ENCODE peak calls at places on chromosomes 11 and 22, in four cellular contexts. L, V, Q and G are unnamed samples.

GRCh38 chr11:100791873-100792272 is 104.8 kb downstream of the ARHGAP42 start:
- DNase-seq in Q (no peak), L (no peak), V (no peak), G (no peak)

GRCh38 chr22:26956346-26956745 is 299.0 kb downstream of the MIAT start:
- DNase-seq in Q (no peak), V (no peak), L (no peak), G (no peak)

GRCh38 chr11:87150936-87151335 is 113.2 kb downstream of the TMEM135 start:
- DNase-seq in Q (peak; percentile 55), V (no peak), L (no peak), G (no peak)

GRCh38 chr11:125995313-125995712 is 49.5 kb downstream of the VSIG10L2 start:
- DNase-seq in Q (no peak), V (no peak), L (no peak), G (no peak)

GRCh38 chr11:108601150-108601549 is 7.6 kb upstream of the EXPH5 start:
- DNase-seq in V (no peak), L (no peak), Q (no peak), G (no peak)

GRCh38 chr11:132981146-132981956 is 551.0 kb downstream of the OPCML start:
- DNase-seq in L (no peak), Q (no peak), V (no peak), G (no peak)

GRCh38 chr11:102727890-102728289 is 3.1 kb upstream of the MMP8 start:
- DNase-seq in Q (peak; percentile 45), V (no peak), L (no peak), G (no peak)

GRCh38 chr11:36014906-36015305 is 71.0 kb downstream of the LDLRAD3 start:
- DNase-seq in L (no peak), Q (no peak), V (no peak), G (no peak)

GRCh38 chr22:22342697-22343602 is 98.4 kb downstream of the VPREB1 start:
- DNase-seq in Q (peak; percentile 25), V (peak; percentile 18), L (peak; percentile 55), G (no peak)

GRCh38 chr11:75265851-75266531 is 25.4 kb downstream of the TPBGL start:
- DNase-seq in V (no peak), L (no peak), Q (peak; percentile 50), G (no peak)

GRCh38 chr11:116707250-116707649 is 65.5 kb downstream of the BUD13 start:
- DNase-seq in V (no peak), L (no peak), Q (no peak), G (no peak)

GRCh38 chr11:61709572-61709971 is 29.4 kb downstream of the DAGLA start:
- DNase-seq in L (no peak), V (no peak), Q (no peak), G (no peak)

GRCh38 chr22:43276311-43276710 is 66.9 kb downstream of the SCUBE1 start:
- DNase-seq in Q (no peak), V (no peak), L (no peak), G (no peak)

GRCh38 chr11:114610550-114610949 is 15.0 kb upstream of the NXPE4 start:
- DNase-seq in L (no peak), V (no peak), Q (no peak), G (no peak)

GRCh38 chr22:39481595-39481994 is 20.5 kb upstream of the MIEF1 start:
- DNase-seq in Q (no peak), V (no peak), L (no peak), G (no peak)

GRCh38 chr11:79440451-79441158 is at the start of gene TENM4:
- DNase-seq in V (peak; percentile 71), Q (peak; percentile 73), L (peak; percentile 80), G (peak; percentile 72)

GRCh38 chr11:76698321-76699043 is 27.9 kb upstream of the LRRC32 start:
- DNase-seq in V (no peak), Q (no peak), L (no peak), G (no peak)
- TF ChIP-seq CTCF in V (no peak), Q (peak; percentile 39), L (no peak), G (no peak)

GRCh38 chr11:2406878-2407410 is 6.4 kb downstream of the TSSC4 start:
- DNase-seq in Q (no peak), L (no peak), V (no peak), G (no peak)

GRCh38 chr11:2411446-2412305 is 11.1 kb downstream of the TSSC4 start:
- DNase-seq in Q (no peak), L (no peak), V (no peak), G (no peak)

GRCh38 chr11:2410616-2411015 is 10.1 kb downstream of the TSSC4 start:
- DNase-seq in V (no peak), L (no peak), Q (no peak), G (no peak)

GRCh38 chr11:2409701-2410468 is 9.3 kb downstream of the TSSC4 start:
- DNase-seq in V (no peak), L (no peak), Q (no peak), G (no peak)

DNA sequence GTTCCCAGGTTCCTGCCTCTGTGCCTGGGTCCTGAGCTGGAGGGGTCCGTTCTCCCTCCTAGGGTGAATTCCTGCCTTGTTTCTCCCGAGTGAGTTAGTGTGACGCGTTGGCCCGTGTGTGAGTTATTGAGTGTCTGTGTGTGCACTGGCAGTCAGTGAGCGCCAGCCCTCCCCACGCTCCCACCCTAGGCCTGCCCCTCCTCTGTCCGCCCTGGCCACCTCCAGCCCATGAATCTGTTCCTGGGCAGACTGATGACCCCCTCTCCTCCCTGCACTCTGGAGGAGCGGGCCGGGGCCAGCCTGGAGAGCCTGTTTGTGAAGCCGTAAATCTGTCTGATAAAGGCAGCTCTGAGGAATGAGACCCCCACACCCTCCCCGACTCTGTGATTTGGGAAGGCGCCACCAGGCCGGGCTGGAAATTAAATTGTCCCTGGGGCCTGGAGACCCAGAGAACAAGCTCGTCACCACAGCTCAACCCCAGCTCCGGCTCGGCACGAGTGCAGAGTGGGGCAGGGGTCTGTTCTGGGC is 8.5 kb downstream of the TSSC4 start:
- DNase-seq in V (no peak), Q (no peak), L (no peak), G (peak; percentile 79)
- H3K4me3 ChIP-seq in V (no peak overlapping the region), Q (no peak overlapping the region), L (no peak overlapping the region), G (no peak overlapping the region)

DNA sequence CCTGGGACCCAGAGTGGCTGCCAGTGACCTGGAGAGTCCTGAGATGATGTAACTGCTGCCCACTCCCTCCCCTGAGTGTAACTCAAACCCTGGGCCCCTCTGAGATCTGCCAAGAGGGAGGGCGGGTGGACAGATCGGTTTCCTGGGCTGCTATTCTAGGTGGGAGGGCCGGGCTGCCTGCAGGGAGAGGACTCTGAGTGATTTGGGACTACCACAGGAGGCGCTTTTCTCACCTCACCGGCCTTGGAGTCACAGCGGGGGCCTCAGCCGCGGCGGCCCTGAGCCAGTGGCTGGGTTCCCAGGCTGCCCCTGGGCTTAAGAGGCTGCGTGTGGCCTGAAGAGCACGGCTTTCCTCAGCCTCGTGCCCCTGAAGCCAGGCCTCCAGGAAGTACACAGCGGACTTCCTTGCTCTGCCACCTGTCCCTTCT is 11.4 kb downstream of the RELT start:
- DNase-seq in L (no peak), Q (no peak), V (no peak), G (no peak)
- H3K4me1 ChIP-seq in L (peaks cover 30% of the 10 kb centered on the region), Q (peaks cover 34% of the 10 kb centered on the region), V (peaks cover 41% of the 10 kb centered on the region), G (no peaks in the 10 kb centered on the region)

GRCh38 chr11:67438121-67438902 is 830 bp upstream of the PTPRCAP start:
- DNase-seq in V (no peak), L (no peak), Q (no peak), G (no peak)

GRCh38 chr11:67441082-67441683 is 2.1 kb downstream of the CORO1B start:
- DNase-seq in Q (no peak), L (no peak), V (no peak), G (no peak)

GRCh38 chr11:67440229-67441081 is 2.8 kb downstream of the CORO1B start:
- DNase-seq in V (no peak), L (no peak), Q (no peak), G (no peak)

GRCh38 chr11:67441731-67442401 is 1.4 kb downstream of the CORO1B start:
- DNase-seq in Q (no peak), V (no peak), L (no peak), G (no peak)

GRCh38 chr11:67439321-67440228 is 2.1 kb upstream of the PTPRCAP start:
- DNase-seq in Q (peak; percentile 17), V (peak; percentile 36), L (peak; percentile 51), G (peak; percentile 62)
- TF ChIP-seq CTCF in Q (no peak), V (no peak), L (no peak), G (no peak)

GRCh38 chr11:64858467-64859401 is 14.3 kb upstream of the CDC42BPG start:
- DNase-seq in L (peak; percentile 96), V (no peak), Q (no peak), G (no peak)
- H3K4me3 ChIP-seq in L (no peak overlapping the region), V (no peak overlapping the region), Q (no peak overlapping the region), G (no peak overlapping the region)

GRCh38 chr11:119783466-119784400 is 54.7 kb upstream of the NECTIN1 start:
- DNase-seq in Q (peak; percentile 20), V (no peak), L (no peak), G (no peak)
- H3K4me1 ChIP-seq in Q (peaks cover 46% of the 10 kb centered on the region), V (no peaks in the 10 kb centered on the region), L (no peaks in the 10 kb centered on the region), G (no peaks in the 10 kb centered on the region)